ENCODE peak calls at places on chromosome 10, in nine cellular contexts. Y, J, M, N, X, V, T, K and G are unnamed samples.
A peak's percentile ranks its signal among the peaks of the same experiment; 100 is the strongest.

GRCh38 chr10:62614389-62615157 is 189.9 kb upstream of the ADO start:
- DNase-seq in T (no peak), X (no peak), N (peak; percentile 29), J (no peak), V (no peak), K (no peak), Y (no peak), M (no peak), G (no peak)

GRCh38 chr10:73998623-73999622 is 1.0 kb downstream of the VCL start:
- DNase-seq in M (peak; percentile 54), V (no peak), K (peak; percentile 70), Y (peak; percentile 94), T (no peak), N (peak; percentile 90), X (peak; percentile 89), J (peak; percentile 57), G (peak; percentile 86)

GRCh38 chr10:131001438-131001837 is 310.1 kb downstream of the TCERG1L start:
- DNase-seq in M (no peak), Y (no peak), T (no peak), N (no peak), K (no peak), J (peak; percentile 2), V (no peak), X (no peak), G (no peak)

GRCh38 chr10:26725837-26726727 is 28.6 kb downstream of the PDSS1 start:
- DNase-seq in J (peak; percentile 67), M (peak; percentile 67), Y (peak; percentile 49), X (peak; percentile 85), K (peak; percentile 68), V (peak; percentile 29), T (no peak), N (peak; percentile 79), G (no peak)

GRCh38 chr10:3330687-3331086 is 158.1 kb upstream of the PITRM1 start:
- DNase-seq in V (peak; percentile 65), M (no peak), X (peak; percentile 77), J (no peak), T (no peak), Y (peak; percentile 13), N (peak; percentile 82), K (peak; percentile 80), G (no peak)

GRCh38 chr10:103840747-103841085 is 14.7 kb downstream of the SH3PXD2A start:
- DNase-seq in J (no peak), X (no peak), T (no peak), N (no peak), K (no peak), V (no peak), Y (no peak), M (no peak), G (no peak)

GRCh38 chr10:25357269-25357668 is 182.5 kb downstream of the GPR158 start:
- DNase-seq in V (no peak), X (no peak), N (no peak), J (no peak), M (no peak), T (no peak), K (no peak), Y (no peak), G (no peak)

GRCh38 chr10:29120216-29120615 is 168.7 kb upstream of the LYZL1 start:
- DNase-seq in M (no peak), K (no peak), Y (no peak), J (no peak), N (peak; percentile 58), X (peak; percentile 54), V (peak; percentile 33), T (no peak), G (no peak)

GRCh38 chr10:77925795-77926565 is 575 bp downstream of the DLG5 start:
- DNase-seq in Y (peak; percentile 79), M (peak; percentile 55), V (no peak), N (peak; percentile 22), K (peak; percentile 72), T (no peak), J (peak; percentile 67), X (no peak), G (peak; percentile 85)

GRCh38 chr10:32954080-32954479 is 4.0 kb downstream of the ITGB1 start:
- DNase-seq in T (no peak), V (no peak), X (no peak), K (no peak), J (no peak), M (no peak), Y (no peak), N (no peak), G (no peak)

GRCh38 chr10:43044444-43045245 is 32.2 kb upstream of the RET start:
- DNase-seq in T (no peak), V (no peak), J (peak; percentile 6), N (peak; percentile 2), K (peak; percentile 30), Y (no peak), M (peak; percentile 8), X (no peak), G (no peak)

GRCh38 chr10:126216221-126216701 is 172.0 kb downstream of the ADAM12 start:
- DNase-seq in K (no peak), J (no peak), T (peak; percentile 45), Y (no peak), X (peak; percentile 85), V (peak; percentile 85), M (no peak), N (peak; percentile 60), G (no peak)

GRCh38 chr10:119341236-119342016 is 134.1 kb downstream of the GRK5 start:
- DNase-seq in K (no peak), X (peak; percentile 61), J (no peak), Y (no peak), N (peak; percentile 71), M (peak; percentile 49), V (no peak), T (no peak), G (no peak)

GRCh38 chr10:8053446-8054242 is 844 bp upstream of the GATA3 start:
- DNase-seq in X (peak; percentile 68), Y (peak; percentile 93), K (peak; percentile 84), V (peak; percentile 21), T (no peak), J (peak; percentile 64), N (peak; percentile 67), M (peak; percentile 92), G (no peak)

GRCh38 chr10:61994404-61995031 is 93.0 kb downstream of the ARID5B start:
- DNase-seq in K (no peak), V (no peak), X (no peak), M (no peak), Y (no peak), N (no peak), J (no peak), T (no peak), G (no peak)

GRCh38 chr10:84054743-84055142 is 84.6 kb upstream of the GHITM start:
- DNase-seq in T (no peak), Y (no peak), K (no peak), X (no peak), M (no peak), N (no peak), J (no peak), V (no peak), G (no peak)

GRCh38 chr10:84063440-84063839 is 75.9 kb upstream of the GHITM start:
- DNase-seq in X (no peak), K (no peak), J (no peak), T (no peak), M (no peak), Y (no peak), N (no peak), V (no peak), G (no peak)

DNA sequence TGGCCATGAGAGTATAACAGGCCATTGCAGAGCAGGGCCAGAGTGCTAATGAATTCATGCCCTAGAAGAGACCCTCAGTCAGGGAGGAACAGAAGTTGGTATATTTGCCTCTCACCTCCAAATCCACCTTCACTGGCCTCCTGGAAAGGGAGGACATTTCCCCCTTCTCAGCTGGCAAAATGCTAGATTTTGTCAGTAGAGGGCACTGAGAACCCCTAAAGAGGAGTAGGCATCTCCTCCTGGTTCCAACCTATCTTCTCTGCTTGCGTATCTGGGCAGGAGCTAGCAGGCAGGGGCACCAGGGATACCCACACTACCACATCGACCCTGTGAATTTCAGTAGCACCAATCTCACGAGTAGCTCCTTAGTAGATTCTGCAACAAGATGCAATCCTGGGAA is 79.8 kb upstream of the GHITM start:
- DNase-seq in N (no peak), Y (no peak), M (no peak), V (no peak), J (no peak), K (no peak), X (no peak), T (no peak), G (no peak)
- TF ChIP-seq CTCF in N (no peak), Y (no peak), M (no peak), V (peak; percentile 13), J (no peak), K (no peak), X (no peak), T (no peak), G (no peak)

DNA sequence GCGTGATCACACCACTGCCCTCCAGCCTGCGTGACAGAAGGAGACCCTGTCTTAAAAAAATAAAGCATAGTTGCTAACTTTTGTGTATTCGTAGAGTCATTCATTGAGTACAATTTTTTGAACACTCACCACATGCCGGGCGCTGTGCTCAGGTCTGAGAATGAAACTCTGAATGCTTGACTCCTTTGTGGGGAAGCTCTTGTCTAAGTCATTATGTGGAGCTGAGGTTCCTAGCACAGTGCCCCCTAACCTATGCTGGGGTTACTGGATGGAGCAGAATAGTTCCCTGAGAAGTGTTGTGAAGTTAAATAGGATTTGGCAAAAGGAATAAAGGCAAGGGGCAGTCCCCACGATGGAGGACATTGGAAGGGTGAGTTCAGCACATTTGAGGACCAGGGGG is 123.3 kb downstream of the CELF2 start:
- DNase-seq in N (no peak), V (no peak), Y (no peak), J (no peak), T (no peak), K (no peak), X (no peak), M (no peak), G (no peak)
- TF ChIP-seq CTCF in N (no peak), V (no peak), Y (no peak), J (no peak), T (no peak), K (no peak), X (no peak), M (no peak), G (no peak)

DNA sequence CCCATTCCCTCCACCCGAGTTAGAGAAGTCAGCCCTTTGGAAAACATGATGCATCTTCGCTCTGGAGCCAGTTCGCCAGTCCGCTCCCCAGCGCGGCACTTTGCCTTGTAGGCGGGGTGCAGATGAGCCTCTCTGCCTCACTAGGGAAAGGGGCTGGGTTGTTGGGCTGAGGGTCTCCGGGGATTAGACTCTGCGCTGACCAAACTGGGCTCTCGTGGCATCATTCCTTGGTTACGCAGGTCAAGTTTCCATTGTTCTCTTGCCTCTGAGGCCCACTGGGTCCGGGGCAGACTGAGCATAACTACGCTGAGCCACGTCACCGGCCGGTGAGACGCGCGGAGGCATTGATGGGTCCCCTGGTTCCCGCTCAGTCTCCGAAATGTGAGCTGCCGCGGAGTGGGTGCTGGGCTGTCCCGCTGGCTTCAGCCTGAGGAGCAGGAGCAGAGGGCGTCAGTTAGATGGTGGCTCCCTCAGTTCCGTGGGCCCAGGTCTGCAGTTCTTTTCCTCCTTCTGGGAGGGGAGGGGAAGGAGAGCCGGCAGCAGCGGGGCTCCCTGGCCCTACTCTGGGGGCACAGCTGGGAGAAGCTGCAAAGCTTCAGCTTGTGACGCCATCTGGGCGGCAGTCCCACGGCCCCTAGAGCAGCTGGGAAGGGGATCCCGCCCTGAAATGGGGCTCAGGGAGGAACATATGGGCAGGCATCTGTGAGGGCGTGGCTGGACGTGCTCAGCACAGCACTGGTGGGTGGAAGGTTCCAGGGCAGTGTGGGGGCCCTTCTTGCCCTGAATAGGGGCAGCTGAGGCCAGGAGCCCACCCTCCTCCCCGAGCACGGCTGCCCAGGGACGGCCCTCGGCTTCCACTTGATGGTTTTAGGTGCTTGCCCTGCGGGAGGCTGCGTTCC is 121.2 kb upstream of the BTBD16 start:
- DNase-seq in Y (no peak), K (no peak), M (no peak), T (no peak), J (no peak), V (no peak), N (no peak), X (peak; percentile 91), G (no peak)
- TF ChIP-seq CTCF in Y (no peak), K (no peak), M (no peak), T (no peak), J (no peak), V (no peak), N (no peak), X (no peak), G (no peak)

GRCh38 chr10:45395554-45395953 is 21.5 kb downstream of the ALOX5 start:
- DNase-seq in N (no peak), V (no peak), M (no peak), Y (no peak), J (no peak), K (no peak), T (no peak), X (no peak), G (no peak)
- TF ChIP-seq CTCF in N (no peak), V (no peak), M (no peak), Y (no peak), J (no peak), K (no peak), T (no peak), X (no peak), G (no peak)